ENCODE peak calls at places on chromosomes 7 and 10, in five cellular contexts. G is esophagus muscularis mucosa, Y is mammary epithelial cell, X is neural progenitor cell, J is left ventricle myocardium inferior. M is an unnamed sample.

GRCh38 chr7:38592737-38593136 is 38.4 kb downstream of the AMPH start:
- DNase-seq in G (no peak), Y (no peak), X (no peak), J (no peak), M (no peak)

GRCh38 chr10:124745678-124746077 is 1.5 kb upstream of the FAM53B start:
- DNase-seq in G (no peak), Y (peak; percentile 77), X (peak; percentile 46), J (no peak), M (no peak)

GRCh38 chr7:50838675-50839377 is 56.1 kb upstream of the GRB10 start:
- DNase-seq in G (no peak), Y (no peak), X (no peak), J (peak; percentile 44), M (no peak)

GRCh38 chr7:69804962-69805361 is 206.7 kb downstream of the AUTS2 start:
- DNase-seq in G (no peak), Y (no peak), X (no peak), J (no peak), M (no peak)

GRCh38 chr10:2963889-2964631 is 103.3 kb upstream of the PFKP start:
- DNase-seq in G (no peak), Y (no peak), X (no peak), J (no peak), M (no peak)

GRCh38 chr7:140810830-140811556 is 113.7 kb downstream of the BRAF start:
- DNase-seq in G (peak; percentile 92), Y (peak; percentile 55), X (peak; percentile 77), J (no peak), M (peak; percentile 63)

GRCh38 chr7:98126311-98127142 is 19.9 kb downstream of the LMTK2 start:
- DNase-seq in G (no peak), Y (no peak), X (no peak), J (no peak), M (no peak)

GRCh38 chr7:105013818-105014724 is at the start of gene KMT2E:
- DNase-seq in G (peak; percentile 96), Y (peak; percentile 74), X (peak; percentile 95), J (peak; percentile 90), M (peak; percentile 47)

GRCh38 chr7:128105228-128106022 is 74.2 kb upstream of the LRRC4 start:
- DNase-seq in G (no peak), Y (no peak), X (no peak), J (no peak), M (no peak)

GRCh38 chr10:103241262-103242011 is 4.2 kb upstream of the RPEL1 start:
- DNase-seq in G (no peak), Y (peak; percentile 82), X (peak; percentile 23), J (no peak), M (peak; percentile 94)
- H3K4me3 ChIP-seq in G (no peak overlapping the region), Y (no peak overlapping the region), X (no peak overlapping the region), J (no peak overlapping the region), M (peak overlapping the region; percentile 2)

GRCh38 chr7:3025616-3026015 is 18.1 kb downstream of the CARD11 start:
- DNase-seq in G (no peak), Y (no peak), X (no peak), J (no peak), M (no peak)
- TF ChIP-seq CTCF in G (no peak), Y (no peak), X (no peak), J (no peak), M (no peak)

DNA sequence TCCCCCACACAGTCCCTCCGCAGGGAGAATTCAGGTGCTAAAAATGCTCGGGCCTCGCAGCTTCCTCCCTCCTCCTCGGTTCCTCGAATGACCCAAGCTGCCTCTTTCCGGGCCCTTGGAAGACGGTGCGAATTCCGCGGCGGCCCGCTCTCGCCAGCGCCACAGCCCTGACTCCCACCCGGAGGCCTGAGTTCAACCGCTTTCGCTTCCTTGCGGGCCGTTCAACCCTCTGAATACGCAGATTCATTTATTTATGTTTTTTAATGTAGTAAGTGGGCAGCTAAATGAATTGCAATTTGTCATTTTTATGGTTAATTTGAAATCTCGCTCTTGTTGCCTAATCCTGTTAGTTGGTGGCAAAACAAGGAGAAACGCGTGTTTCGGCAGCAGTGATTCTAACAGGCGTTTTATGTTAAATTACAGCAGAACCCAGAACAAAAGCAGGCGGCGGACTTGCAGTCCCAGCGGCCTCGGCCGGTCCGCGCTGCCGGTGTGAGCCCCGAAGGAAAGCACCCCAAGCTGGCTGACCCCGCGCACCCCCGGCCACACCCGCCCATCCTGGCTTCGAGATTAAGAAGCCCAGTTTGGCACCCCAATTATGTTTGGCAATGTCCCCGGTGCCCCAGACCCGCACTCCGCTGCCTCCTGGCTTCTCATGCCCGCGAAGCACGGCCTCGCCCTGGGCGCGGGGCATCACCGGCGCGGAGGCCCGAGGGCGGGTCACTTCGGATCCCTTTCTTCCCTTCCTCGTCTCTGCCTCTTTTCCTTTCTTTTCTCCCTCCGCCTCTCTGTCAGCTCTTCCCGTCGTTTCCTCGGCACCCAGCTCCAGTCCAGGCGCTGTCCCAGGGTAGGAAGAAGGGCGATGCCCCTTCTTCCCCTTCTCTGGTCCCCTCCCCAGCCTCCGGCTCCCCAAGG is 75.9 kb downstream of the INSIG1 start:
- DNase-seq in G (no peak), Y (no peak), X (peak; percentile 55), J (no peak), M (no peak)
- H3K4me3 ChIP-seq in G (peak overlapping the region; percentile 40), Y (peak overlapping the region; percentile 15), X (no peak overlapping the region), J (peak overlapping the region; percentile 55), M (no peak overlapping the region)

DNA sequence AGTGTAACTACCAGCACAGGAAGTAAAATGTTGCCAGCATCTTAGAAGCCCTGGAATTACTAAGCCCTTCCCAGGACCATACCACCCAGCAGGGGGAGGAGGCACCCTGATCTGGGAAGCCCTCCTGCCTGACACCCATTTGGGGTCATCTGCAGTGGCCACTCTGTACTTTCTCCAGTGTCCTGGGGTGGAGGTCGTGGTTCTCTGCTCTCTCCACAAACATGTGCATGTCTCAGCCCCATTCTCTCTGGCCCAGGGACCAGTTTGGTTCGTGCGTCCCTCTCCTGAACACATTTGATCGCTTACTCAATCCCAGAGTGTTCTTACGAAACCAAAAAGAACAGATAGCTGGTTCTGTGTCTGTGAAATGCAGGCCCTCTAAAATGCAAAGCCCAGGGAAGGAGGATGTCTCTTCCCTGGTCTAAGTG is 9.4 kb upstream of the LRRC27 start:
- DNase-seq in G (no peak), Y (no peak), X (no peak), J (no peak), M (no peak)
- TF ChIP-seq CTCF in G (no peak), Y (no peak), X (no peak), J (no peak), M (no peak)

DNA sequence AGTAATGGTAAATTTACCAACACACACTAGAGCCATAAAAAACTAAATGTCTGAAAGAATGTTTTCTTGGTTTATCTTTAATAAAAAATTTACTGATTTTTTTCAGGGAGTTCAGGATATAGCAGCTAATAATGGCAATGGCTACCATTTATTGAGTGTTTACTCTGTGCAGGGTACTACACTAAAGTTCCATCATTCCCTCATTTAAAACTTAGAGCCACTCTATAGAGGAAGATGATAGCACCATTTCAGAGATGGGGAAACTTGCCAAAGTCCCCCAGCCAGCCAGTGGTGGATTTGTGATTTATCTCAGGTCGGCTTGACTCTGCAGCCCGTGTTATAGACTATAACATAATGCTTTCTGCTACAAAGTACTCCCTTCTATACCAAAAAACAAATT is 86.6 kb downstream of the LSMEM1 start:
- DNase-seq in G (no peak), Y (no peak), X (no peak), J (no peak), M (no peak)
- H3K4me3 ChIP-seq in G (no peak overlapping the region), Y (no peak overlapping the region), X (no peak overlapping the region), J (peak overlapping the region; percentile 24), M (no peak overlapping the region)

GRCh38 chr10:95437669-95438068 is 123.5 kb downstream of the SORBS1 start:
- DNase-seq in G (no peak), Y (no peak), X (no peak), J (peak; percentile 61), M (no peak)
- TF ChIP-seq CTCF in G (no peak), Y (no peak), X (no peak), J (no peak), M (no peak)

GRCh38 chr7:27115161-27116018 is 12.9 kb upstream of the HOXA2 start:
- DNase-seq in G (no peak), Y (peak; percentile 89), X (peak; percentile 50), J (no peak), M (no peak)
- H3K4me3 ChIP-seq in G (peak overlapping the region; percentile 75), Y (peak overlapping the region; percentile 70), X (no peak overlapping the region), J (peak overlapping the region; percentile 51), M (no peak overlapping the region)

GRCh38 chr10:63003816-63004453 is 129.2 kb upstream of the NRBF2 start:
- DNase-seq in G (no peak), Y (no peak), X (no peak), J (no peak), M (no peak)
- TF ChIP-seq CTCF in G (no peak), Y (peak; percentile 30), X (peak; percentile 42), J (peak; percentile 30), M (peak; percentile 44)

GRCh38 chr7:108454317-108454673 is 1.9 kb downstream of the NRCAM start:
- DNase-seq in G (no peak), Y (no peak), X (no peak), J (no peak), M (no peak)
- H3K4me3 ChIP-seq in G (peak overlapping the region; percentile 55), Y (peak overlapping the region; percentile 80), X (peak overlapping the region; percentile 88), J (peak overlapping the region; percentile 67), M (no peak overlapping the region)